ENCODE peak calls at places on chromosome 9, in four cellular contexts. I is HepG2, W is K562, B is GM12878. M is an unnamed sample.
A peak's percentile ranks its signal among the peaks of the same experiment; 100 is the strongest.

GRCh38 chr9:130779153-130779855 is 55.8 kb upstream of the ABL1 start:
- DNase-seq in I (no peak), W (no peak), B (no peak), M (no peak)

GRCh38 chr9:111731916-111732315 is 62.8 kb downstream of the SHOC1 start:
- DNase-seq in I (no peak), W (no peak), B (no peak), M (no peak)

GRCh38 chr9:13942695-13943094 is 371.2 kb downstream of the NFIB start:
- DNase-seq in I (no peak), W (no peak), B (no peak), M (no peak)

GRCh38 chr9:79613145-79613544 is 41.4 kb downstream of the TLE4 start:
- DNase-seq in I (no peak), W (no peak), B (no peak), M (no peak)

GRCh38 chr9:38309324-38310195 is 82.9 kb upstream of the ALDH1B1 start:
- DNase-seq in I (no peak), W (no peak), B (no peak), M (peak; percentile 67)

GRCh38 chr9:105877719-105878118 is 183.4 kb downstream of the TMEM38B start:
- DNase-seq in I (no peak), W (no peak), B (peak; percentile 9), M (no peak)

GRCh38 chr9:79776581-79776980 is 204.8 kb downstream of the TLE4 start:
- DNase-seq in I (no peak), W (no peak), B (no peak), M (no peak)

GRCh38 chr9:123695391-123695790 is 234.5 kb downstream of the DENND1A start:
- DNase-seq in I (no peak), W (no peak), B (no peak), M (no peak)

GRCh38 chr9:137234055-137234697 is 3.5 kb downstream of the SLC34A3 start:
- DNase-seq in I (no peak), W (peak; percentile 28), B (no peak), M (no peak)

GRCh38 chr9:129008986-129009583 is 19.0 kb downstream of the SH3GLB2 start:
- DNase-seq in I (no peak), W (no peak), B (no peak), M (no peak)

GRCh38 chr9:14312721-14313377 is 1.1 kb downstream of the NFIB start:
- DNase-seq in I (no peak), W (peak; percentile 7), B (no peak), M (peak; percentile 63)

GRCh38 chr9:75170898-75171360 is 82.6 kb downstream of the OSTF1 start:
- DNase-seq in I (no peak), W (no peak), B (no peak), M (no peak)

GRCh38 chr9:127211983-127212382 is 52.6 kb upstream of the GARNL3 start:
- DNase-seq in I (no peak), W (no peak), B (no peak), M (no peak)
- TF ChIP-seq NFIC in I (no peak), W (no peak), B (no peak), M (no peak)

GRCh38 chr9:135290086-135290485 is 189.5 kb upstream of the PPP1R26 start:
- DNase-seq in I (no peak), W (no peak), B (no peak), M (no peak)
- TF ChIP-seq NFIC in I (no peak), W (no peak), B (no peak), M (no peak)

GRCh38 chr9:92970467-92970923 is 23.2 kb downstream of the FGD3 start:
- DNase-seq in I (no peak), W (no peak), B (no peak), M (no peak)
- TF ChIP-seq NFIC in I (no peak), W (no peak), B (no peak), M (no peak)

GRCh38 chr9:2857564-2858198 is 13.8 kb upstream of the PUM3 start:
- DNase-seq in I (peak; percentile 47), W (peak; percentile 37), B (peak; percentile 37), M (peak; percentile 76)
- TF ChIP-seq NFIC in I (no peak), W (no peak), B (no peak), M (no peak)

DNA sequence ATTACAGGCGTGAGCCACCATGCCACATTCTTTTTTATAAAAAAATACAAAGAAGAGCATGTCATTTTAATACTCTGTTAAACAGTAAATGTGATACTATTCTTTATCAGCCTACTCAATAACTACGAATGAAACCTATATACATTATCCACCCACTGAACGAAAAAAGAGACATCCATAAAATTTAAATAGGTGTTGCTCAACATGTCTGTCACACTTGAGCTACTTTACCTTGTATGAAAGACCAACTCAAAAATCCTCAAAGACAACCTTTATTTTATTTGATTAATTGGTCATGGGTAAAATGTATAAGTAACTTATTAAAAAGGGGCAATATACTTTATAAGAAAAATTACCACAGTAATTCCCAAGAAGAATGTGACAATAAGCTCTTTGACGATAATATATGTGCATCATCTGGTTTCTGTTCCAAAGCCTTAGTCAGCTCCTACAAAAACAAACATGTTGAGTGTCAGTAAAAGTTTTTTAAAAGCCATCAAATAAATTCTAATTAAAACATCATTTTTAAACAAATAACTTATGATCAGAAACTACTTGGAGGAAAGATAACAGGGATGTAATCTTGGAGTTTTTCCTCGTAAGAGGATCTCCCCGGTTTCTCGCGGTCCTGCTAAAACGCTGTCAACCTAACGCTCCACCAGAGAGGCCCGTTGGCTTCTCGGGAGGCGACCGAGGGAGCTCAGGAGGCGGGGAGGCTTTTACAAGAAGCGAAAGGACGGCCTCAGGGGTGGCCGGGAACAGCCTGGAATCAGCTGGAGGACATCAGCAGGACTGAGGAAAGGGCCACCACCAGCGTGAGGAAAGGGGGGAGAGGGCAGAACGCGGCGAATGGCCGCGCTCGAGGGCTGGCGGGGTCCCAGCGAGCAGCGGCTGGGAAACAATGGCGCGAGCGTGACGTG is 13.5 kb upstream of the ANKRD18B start:
- DNase-seq in I (no peak), W (peak; percentile 19), B (no peak), M (peak; percentile 77)
- TF ChIP-seq NFIC in I (no peak), W (peak; percentile 68), B (no peak), M (no peak)

GRCh38 chr9:36451949-36452348 is 51.9 kb upstream of the RNF38 start:
- DNase-seq in I (no peak), W (no peak), B (no peak), M (no peak)

GRCh38 chr9:36445800-36446361 is 45.8 kb upstream of the RNF38 start:
- DNase-seq in I (no peak), W (no peak), B (no peak), M (no peak)

GRCh38 chr9:36448017-36448416 is 47.9 kb upstream of the RNF38 start:
- DNase-seq in I (no peak), W (no peak), B (no peak), M (no peak)

DNA sequence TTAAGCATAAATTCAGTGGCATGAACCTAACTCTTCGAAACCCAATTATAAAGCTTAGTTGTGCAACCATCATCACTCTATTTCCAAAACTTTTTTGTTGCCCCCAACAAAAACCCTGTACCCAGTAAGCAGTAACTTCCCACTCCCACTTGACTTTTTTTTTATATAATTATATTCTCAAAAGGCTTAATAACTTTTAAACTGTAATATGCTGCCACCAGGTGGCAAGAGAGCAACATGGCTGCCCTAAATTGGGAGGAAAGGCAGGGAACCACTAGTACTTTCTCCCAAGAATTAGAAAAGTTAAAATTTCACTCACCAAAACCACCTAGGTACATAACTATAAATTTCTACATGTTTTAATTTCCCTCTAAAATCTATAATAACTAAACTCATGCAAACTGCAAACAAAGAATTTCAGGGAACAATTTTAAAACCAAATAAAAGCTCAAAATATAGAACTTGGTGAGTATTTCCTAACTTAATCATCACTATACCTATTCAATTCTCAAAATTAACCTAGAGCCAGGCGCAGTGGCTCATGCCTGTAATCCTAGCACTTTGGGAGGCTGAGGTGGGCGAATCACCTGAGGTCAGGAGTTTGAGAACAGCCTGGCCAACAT is 50.2 kb upstream of the RNF38 start:
- DNase-seq in I (peak; percentile 66), W (peak; percentile 30), B (no peak), M (peak; percentile 53)
- TF ChIP-seq NFIC in I (no peak), W (no peak), B (no peak), M (no peak)